ENCODE peak calls at places on chromosomes 12 and 14, in six cellular contexts. G is RWPE1; E is stimulated activated CD8-positive, alpha-beta memory T cell treated with anti-CD3 and anti-CD28 coated beads, Interleukin-12 subunit alpha, Interleukin-12 subunit beta, amount 100 ng/mL, for 1 hour; D is AML-193; N is ovary; M is SW 1271. P is an unnamed sample.

GRCh38 chr12:98750511-98750910 is 105.4 kb downstream of the APAF1 start:
- DNase-seq in E (no peak), D (no peak), M (no peak), N (no peak), G (no peak), P (no peak)

GRCh38 chr12:1552978-1553471 is 41.4 kb downstream of the FBXL14 start:
- DNase-seq in M (no peak), E (no peak), D (no peak), N (no peak), G (no peak), P (no peak)

GRCh38 chr12:120376416-120376815 is 7.5 kb upstream of the MSI1 start:
- DNase-seq in D (no peak), G (no peak), N (no peak), E (no peak), M (no peak), P (no peak)

GRCh38 chr14:56754966-56755365 is 55.3 kb downstream of the OTX2 start:
- DNase-seq in G (no peak), E (no peak), D (no peak), N (no peak), M (no peak), P (no peak)

GRCh38 chr14:33839193-33840076 is 111.4 kb downstream of the EGLN3 start:
- DNase-seq in N (peak; percentile 51), E (peak; percentile 26), M (no peak), G (peak; percentile 49), D (peak; percentile 9), P (peak; percentile 55)

GRCh38 chr12:108327621-108328371 is 11.3 kb downstream of the CMKLR1 start:
- DNase-seq in E (no peak), D (no peak), G (no peak), M (no peak), N (no peak), P (no peak)

GRCh38 chr14:93648440-93649168 is 139.7 kb downstream of the PRIMA1 start:
- DNase-seq in N (no peak), E (no peak), G (peak; percentile 34), D (peak; percentile 34), M (no peak), P (peak; percentile 56)

GRCh38 chr12:130706885-130707570 is 9.1 kb downstream of the RIMBP2 start:
- DNase-seq in N (no peak), M (no peak), G (no peak), E (no peak), D (no peak), P (no peak)

GRCh38 chr14:90815817-90816662 is at the start of gene TTC7B:
- DNase-seq in D (peak; percentile 13), G (peak; percentile 80), E (no peak), M (no peak), N (peak; percentile 49), P (no peak)

GRCh38 chr12:50772470-50772869 is 8.6 kb downstream of the ATF1 start:
- DNase-seq in E (no peak), G (no peak), M (no peak), D (no peak), N (no peak), P (no peak)

GRCh38 chr12:62744551-62744950 is 190.4 kb downstream of the PPM1H start:
- DNase-seq in N (no peak), G (no peak), E (no peak), D (no peak), M (no peak), P (no peak)

GRCh38 chr12:541676-542289 is 82.0 kb downstream of the B4GALNT3 start:
- DNase-seq in M (no peak), E (no peak), G (peak; percentile 36), D (no peak), N (no peak), P (no peak)

GRCh38 chr12:41795066-41795465 is 349.6 kb downstream of the GXYLT1 start:
- DNase-seq in M (no peak), D (no peak), E (no peak), N (no peak), G (no peak), P (no peak)

GRCh38 chr14:64856528-64857445 is 22.9 kb downstream of the SPTB start:
- DNase-seq in E (no peak), M (no peak), D (no peak), G (no peak), N (no peak), P (no peak)

GRCh38 chr12:75969768-75970167 is 61.8 kb downstream of the PHLDA1 start:
- DNase-seq in D (no peak), G (no peak), N (no peak), M (no peak), E (no peak), P (no peak)

GRCh38 chr12:89225401-89225800 is 126.9 kb downstream of the DUSP6 start:
- DNase-seq in E (peak; percentile 43), M (no peak), G (peak; percentile 79), N (no peak), D (no peak), P (no peak)

GRCh38 chr12:113950873-113951272 is 15.3 kb downstream of the RBM19 start:
- DNase-seq in N (no peak), G (no peak), D (no peak), M (no peak), E (no peak), P (no peak)

GRCh38 chr12:89999699-90000505 is 291.3 kb upstream of the ATP2B1 start:
- DNase-seq in D (no peak), M (no peak), E (no peak), N (no peak), G (no peak), P (peak; percentile 31)

P was measured in KBM-7.